ENCODE peak calls at places on chromosome 17, in four cellular contexts. One of them, this sample, is unnamed.

GRCh38 chr17:49224198-49224996 is 6.2 kb downstream of the PHOSPHO1 start:
- DNase-seq in WTC11: peak
- DNase-seq in HEK293T: no peak
- DNase-seq in K562: no peak
- DNase-seq in this sample: no peak

GRCh38 chr17:6070895-6071511 is 824 bp downstream of the WSCD1 start:
- DNase-seq in K562: no peak
- DNase-seq in HEK293T: peak
- DNase-seq in WTC11: no peak
- DNase-seq in this sample: no peak

GRCh38 chr17:50225693-50226092 is 24.3 kb upstream of the COL1A1 start:
- DNase-seq in WTC11: no peak
- DNase-seq in HEK293T: no peak
- DNase-seq in K562: no peak
- DNase-seq in this sample: no peak

GRCh38 chr17:3472137-3472536 is 518 bp upstream of the SPATA22 start:
- DNase-seq in K562: no peak
- DNase-seq in WTC11: no peak
- DNase-seq in HEK293T: no peak
- DNase-seq in this sample: no peak

GRCh38 chr17:34311291-34311690 is 7.9 kb upstream of the CCL8 start:
- DNase-seq in HEK293T: no peak
- DNase-seq in K562: no peak
- DNase-seq in WTC11: no peak
- DNase-seq in this sample: no peak

GRCh38 chr17:66570353-66571195 is 264.3 kb upstream of the CACNG5 start:
- DNase-seq in HEK293T: no peak
- DNase-seq in K562: no peak
- DNase-seq in WTC11: no peak
- DNase-seq in this sample: no peak

GRCh38 chr17:9959377-9959981 is 54.4 kb upstream of the RCVRN start:
- DNase-seq in HEK293T: peak
- DNase-seq in WTC11: peak
- DNase-seq in K562: peak
- DNase-seq in this sample: peak

GRCh38 chr17:3755335-3756030 is 31.8 kb downstream of the HASPIN start:
- DNase-seq in K562: no peak
- DNase-seq in WTC11: no peak
- DNase-seq in HEK293T: no peak
- DNase-seq in this sample: no peak

GRCh38 chr17:46986401-46986800 is 7.3 kb upstream of the RPRML start:
- DNase-seq in K562: no peak
- DNase-seq in WTC11: no peak
- DNase-seq in HEK293T: no peak
- DNase-seq in this sample: no peak

GRCh38 chr17:45431531-45432404 is 902 bp downstream of the ARHGAP27 start:
- DNase-seq in WTC11: peak
- DNase-seq in K562: peak
- DNase-seq in HEK293T: peak
- DNase-seq in this sample: peak

GRCh38 chr17:10075919-10076318 is 122.5 kb downstream of the GAS7 start:
- DNase-seq in K562: no peak
- DNase-seq in WTC11: no peak
- DNase-seq in HEK293T: no peak
- DNase-seq in this sample: no peak

GRCh38 chr17:43217614-43218087 is 6.0 kb downstream of the TMEM106A start:
- DNase-seq in K562: no peak
- DNase-seq in HEK293T: no peak
- DNase-seq in WTC11: no peak
- DNase-seq in this sample: no peak

GRCh38 chr17:1899403-1900000 is 69.7 kb downstream of the RPA1 start:
- DNase-seq in WTC11: no peak
- DNase-seq in K562: no peak
- DNase-seq in HEK293T: no peak
- DNase-seq in this sample: no peak

GRCh38 chr17:62045517-62045916 is 19.6 kb downstream of the MED13 start:
- DNase-seq in HEK293T: no peak
- DNase-seq in K562: no peak
- DNase-seq in WTC11: no peak
- DNase-seq in this sample: no peak

GRCh38 chr17:82200743-82201497 is 11.7 kb downstream of the CCDC57 start:
- DNase-seq in WTC11: no peak
- DNase-seq in K562: peak
- DNase-seq in HEK293T: no peak
- DNase-seq in this sample: no peak

GRCh38 chr17:50707296-50708049 is at the start of gene ANKRD40:
- DNase-seq in K562: peak
- DNase-seq in WTC11: peak
- DNase-seq in HEK293T: peak
- DNase-seq in this sample: peak

GRCh38 chr17:79055197-79055596 is 19.4 kb upstream of the ENGASE start:
- DNase-seq in K562: no peak
- DNase-seq in HEK293T: no peak
- DNase-seq in WTC11: no peak
- DNase-seq in this sample: no peak

GRCh38 chr17:79051306-79051705 is 23.3 kb upstream of the ENGASE start:
- DNase-seq in K562: no peak
- DNase-seq in WTC11: no peak
- DNase-seq in HEK293T: no peak
- DNase-seq in this sample: no peak

GRCh38 chr17:79052131-79052530 is 22.5 kb upstream of the ENGASE start:
- DNase-seq in K562: no peak
- DNase-seq in HEK293T: no peak
- DNase-seq in WTC11: no peak
- DNase-seq in this sample: no peak

GRCh38 chr17:79054200-79054599 is 20.4 kb upstream of the ENGASE start:
- DNase-seq in WTC11: no peak
- DNase-seq in HEK293T: no peak
- DNase-seq in K562: no peak
- DNase-seq in this sample: no peak

DNA sequence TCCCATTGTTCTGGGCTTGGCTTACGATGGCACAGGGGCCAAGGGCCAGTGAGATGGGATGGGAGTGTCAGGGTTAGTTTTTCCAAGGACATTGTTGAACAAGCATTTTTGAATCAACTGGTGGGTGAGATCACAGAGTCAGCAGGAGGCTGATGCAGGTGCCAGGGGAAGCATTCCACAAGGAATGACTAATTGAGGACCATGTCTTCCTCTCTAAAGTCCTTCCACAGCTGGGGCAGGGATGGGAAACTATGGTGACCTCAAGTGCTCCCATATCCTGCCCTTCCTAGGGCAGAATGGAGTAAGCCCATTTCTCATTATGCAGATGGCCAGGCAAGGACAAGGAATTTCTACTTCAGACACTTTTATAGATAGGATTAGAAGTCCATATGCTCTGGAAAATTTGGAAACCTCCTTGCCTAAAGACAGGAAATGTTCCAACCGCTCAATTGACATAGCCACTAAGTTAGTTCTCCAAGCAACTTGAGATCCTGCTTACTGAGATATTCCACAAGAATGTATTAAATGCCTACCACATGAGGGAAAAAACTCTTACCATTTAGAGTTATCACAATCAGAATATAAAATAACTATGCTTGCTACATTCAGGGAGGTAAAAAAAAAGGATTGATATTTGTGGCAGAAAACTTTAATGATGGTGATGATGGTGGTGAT is 21.2 kb upstream of the ENGASE start:
- DNase-seq in K562: no peak
- DNase-seq in HEK293T: no peak
- DNase-seq in WTC11: no peak
- DNase-seq in this sample: no peak
- TF ChIP-seq ELF4 in K562: no peak
- TF ChIP-seq ELF4 in HEK293T: no peak
- TF ChIP-seq ELF4 in WTC11: no peak
- TF ChIP-seq ELF4 in this sample: no peak

GRCh38 chr17:30217746-30218245 is 17.7 kb downstream of the SLC6A4 start:
- DNase-seq in HEK293T: no peak
- DNase-seq in WTC11: no peak
- DNase-seq in K562: no peak
- DNase-seq in this sample: no peak

GRCh38 chr17:30220414-30220813 is 15.1 kb downstream of the SLC6A4 start:
- DNase-seq in K562: no peak
- DNase-seq in HEK293T: no peak
- DNase-seq in WTC11: no peak
- DNase-seq in this sample: no peak

GRCh38 chr17:30218689-30219266 is 16.7 kb downstream of the SLC6A4 start:
- DNase-seq in WTC11: no peak
- DNase-seq in HEK293T: no peak
- DNase-seq in K562: no peak
- DNase-seq in this sample: no peak

GRCh38 chr17:30219833-30220232 is 15.7 kb downstream of the SLC6A4 start:
- DNase-seq in WTC11: no peak
- DNase-seq in HEK293T: no peak
- DNase-seq in K562: peak
- DNase-seq in this sample: no peak

DNA sequence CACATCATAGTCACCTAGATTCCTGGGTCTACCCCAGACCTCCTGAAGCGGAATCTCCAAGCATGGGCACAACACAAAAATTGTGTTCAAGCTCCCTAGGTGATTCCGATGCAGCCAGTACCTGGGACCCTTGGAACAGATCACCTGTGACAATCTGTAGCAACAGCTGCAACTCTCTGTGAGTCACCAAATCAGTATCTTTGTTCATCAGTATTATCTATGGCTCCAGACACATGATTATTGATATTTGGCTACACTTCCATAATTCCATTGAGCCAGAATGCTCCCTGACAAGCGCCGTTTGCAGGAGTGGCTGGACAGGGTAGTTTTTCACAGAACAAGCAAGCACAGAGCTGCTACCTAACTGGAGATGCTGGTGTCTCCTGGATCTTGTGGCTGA is 16.2 kb downstream of the SLC6A4 start:
- DNase-seq in HEK293T: no peak
- DNase-seq in WTC11: no peak
- DNase-seq in K562: no peak
- DNase-seq in this sample: no peak
- TF ChIP-seq ELF4 in HEK293T: no peak
- TF ChIP-seq ELF4 in WTC11: no peak
- TF ChIP-seq ELF4 in K562: no peak
- TF ChIP-seq ELF4 in this sample: no peak

DNA sequence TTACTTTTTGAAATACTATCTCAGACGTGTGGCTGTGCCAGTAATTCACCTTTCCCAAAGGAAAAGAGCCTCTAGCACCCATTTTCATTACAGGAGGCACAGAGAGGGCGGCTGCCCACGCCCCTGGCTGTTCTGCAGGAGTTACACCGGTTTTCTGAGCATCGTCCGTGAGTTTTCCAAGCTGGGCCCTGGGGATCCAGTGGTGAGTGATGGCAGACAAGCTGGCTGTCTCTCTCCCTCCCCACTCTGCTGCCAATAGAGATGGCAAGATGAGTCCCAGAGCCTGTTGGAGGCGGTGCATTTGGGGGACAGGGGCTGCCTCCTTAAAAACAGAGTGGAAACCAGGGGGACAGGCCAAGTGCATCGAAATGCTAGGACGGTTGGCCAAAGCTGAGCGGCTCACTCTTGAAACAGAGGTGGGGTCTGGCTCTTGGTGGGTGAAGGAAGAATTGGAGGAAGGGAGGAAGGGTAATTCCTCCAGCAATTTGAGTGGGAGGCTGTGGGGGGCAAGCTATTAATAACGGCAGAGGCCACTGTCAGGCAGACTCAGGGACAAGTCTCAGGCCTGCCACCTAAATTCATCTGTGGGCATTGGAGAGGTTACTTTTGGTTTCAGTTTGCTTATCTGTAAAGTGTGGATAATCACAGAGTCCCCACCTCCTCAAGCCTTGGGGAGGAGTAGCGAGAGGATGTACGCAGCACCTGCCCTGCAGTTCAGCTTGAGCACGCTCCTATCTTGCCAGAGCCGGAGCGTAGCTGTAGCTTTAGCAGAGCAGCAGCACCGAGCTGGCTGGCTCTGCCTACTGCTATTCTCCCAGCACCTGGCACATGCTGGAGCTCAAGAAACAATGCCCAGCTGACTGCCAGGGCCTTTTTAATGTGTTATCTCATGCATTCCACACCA is 7.5 kb upstream of the NOS2 start:
- DNase-seq in WTC11: no peak
- DNase-seq in HEK293T: no peak
- DNase-seq in K562: no peak
- DNase-seq in this sample: no peak
- TF ChIP-seq ELF4 in WTC11: no peak
- TF ChIP-seq ELF4 in HEK293T: no peak
- TF ChIP-seq ELF4 in K562: no peak
- TF ChIP-seq ELF4 in this sample: no peak

DNA sequence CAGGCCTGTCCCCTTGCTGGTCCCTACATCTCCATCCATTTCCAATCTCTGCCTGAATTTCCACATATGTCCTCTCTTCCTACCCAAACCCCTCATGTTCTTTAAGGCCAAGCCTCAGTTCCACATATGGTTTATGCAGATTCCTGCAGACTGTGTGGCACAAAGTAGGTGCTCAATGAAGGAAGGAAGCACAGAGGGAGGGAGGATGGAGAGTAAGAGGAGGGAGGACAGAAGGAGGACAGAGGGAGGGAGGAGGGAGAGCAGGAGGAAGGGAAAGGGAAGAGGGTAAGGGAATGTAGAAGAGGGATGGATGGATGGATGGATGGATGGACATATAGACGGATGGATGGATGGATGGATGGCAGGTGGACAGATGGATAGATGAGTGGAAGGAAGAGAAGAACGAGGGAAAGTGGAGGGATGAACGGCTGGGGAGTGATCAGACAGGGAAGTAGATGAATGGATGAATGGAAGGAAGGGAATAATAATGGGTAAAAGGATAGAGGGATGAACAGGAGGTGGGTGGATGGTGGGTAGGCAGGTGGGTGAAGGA is 7.7 kb upstream of the KRT14 start:
- DNase-seq in K562: no peak
- DNase-seq in HEK293T: no peak
- DNase-seq in WTC11: no peak
- DNase-seq in this sample: no peak
- TF ChIP-seq ELF4 in K562: no peak
- TF ChIP-seq ELF4 in HEK293T: no peak
- TF ChIP-seq ELF4 in WTC11: no peak
- TF ChIP-seq ELF4 in this sample: no peak

DNA sequence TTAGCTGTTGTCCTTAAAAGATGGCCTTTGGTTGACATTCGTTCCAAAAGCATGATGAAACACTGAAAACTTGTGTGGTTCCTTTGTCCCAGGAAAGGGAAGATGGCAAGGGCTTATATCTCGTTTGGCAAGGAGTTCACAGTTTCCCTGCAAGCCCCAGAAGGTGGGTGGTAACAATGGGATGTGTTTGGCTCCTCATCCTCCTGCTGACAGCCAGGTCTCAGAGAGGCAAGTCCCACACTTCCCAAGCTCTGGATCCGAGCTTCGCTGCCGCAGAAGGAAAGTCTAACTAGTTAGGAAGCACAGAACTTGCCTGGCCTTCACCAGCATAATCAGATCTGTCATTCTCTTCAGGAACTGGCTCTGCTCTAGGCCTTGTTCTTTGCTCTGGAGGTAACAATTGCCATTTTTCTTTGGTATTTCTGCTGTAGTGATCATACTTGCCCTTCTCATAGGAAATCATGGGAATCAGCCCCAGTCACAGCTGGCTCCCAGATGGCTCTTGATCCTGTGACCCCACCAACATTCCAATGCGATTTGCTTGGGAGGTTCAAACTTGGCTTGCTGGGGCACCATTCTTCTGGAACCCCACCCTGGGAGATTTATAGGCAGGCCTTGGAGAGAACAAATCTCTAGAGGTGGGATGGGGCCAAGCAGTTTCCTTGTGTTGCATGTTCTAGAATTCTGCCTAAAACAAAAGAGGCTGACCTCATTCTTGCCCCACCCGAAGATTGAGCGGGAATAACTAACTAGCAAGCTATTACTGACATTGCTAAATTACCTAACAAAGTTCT is 17.9 kb downstream of the KPNA2 start:
- DNase-seq in K562: no peak
- DNase-seq in WTC11: no peak
- DNase-seq in HEK293T: no peak
- DNase-seq in this sample: no peak
- TF ChIP-seq ELF4 in K562: no peak
- TF ChIP-seq ELF4 in WTC11: no peak
- TF ChIP-seq ELF4 in HEK293T: no peak
- TF ChIP-seq ELF4 in this sample: no peak

This sample was measured in HepG2.